ENCODE peak calls at places on chromosomes 12 and 14, in ten cellular contexts. One of them, this sample, is unnamed.

GRCh38 chr14:54577977-54578376 is 11.0 kb downstream of the SAMD4A start:
- DNase-seq in DMS79 treated with DMSO at 0.1 percent for 48 hours: no peak
- DNase-seq in iris pigment epithelial cell: peak
- DNase-seq in Kasumi-1: no peak
- DNase-seq in T follicular helper cell: no peak
- DNase-seq in stimulated activated CD8-positive, alpha-beta memory T cell treated with anti-CD3 and anti-CD28 coated beads, Interleukin-15, amount 100 ng/mL, for 1 hour: no peak
- DNase-seq in stimulated activated CD4-positive, alpha-beta T cell treated with anti-CD3 and anti-CD28 coated beads, Interleukin-15, amount 100 ng/mL, for 24 hours: no peak
- DNase-seq in ecto neural progenitor cell: no peak
- DNase-seq in RWPE1: no peak
- DNase-seq in tibial artery: no peak
- DNase-seq in this sample: no peak

GRCh38 chr14:105854600-105855245 is 328.3 kb downstream of the TMEM121 start:
- DNase-seq in stimulated activated CD4-positive, alpha-beta T cell treated with anti-CD3 and anti-CD28 coated beads, Interleukin-15, amount 100 ng/mL, for 24 hours: no peak
- DNase-seq in tibial artery: peak
- DNase-seq in T follicular helper cell: no peak
- DNase-seq in iris pigment epithelial cell: no peak
- DNase-seq in DMS79 treated with DMSO at 0.1 percent for 48 hours: no peak
- DNase-seq in RWPE1: no peak
- DNase-seq in ecto neural progenitor cell: peak
- DNase-seq in stimulated activated CD8-positive, alpha-beta memory T cell treated with anti-CD3 and anti-CD28 coated beads, Interleukin-15, amount 100 ng/mL, for 1 hour: no peak
- DNase-seq in Kasumi-1: no peak
- DNase-seq in this sample: no peak

GRCh38 chr14:64632056-64632455 is 72.2 kb upstream of the PLEKHG3 start:
- DNase-seq in tibial artery: no peak
- DNase-seq in T follicular helper cell: no peak
- DNase-seq in DMS79 treated with DMSO at 0.1 percent for 48 hours: no peak
- DNase-seq in ecto neural progenitor cell: no peak
- DNase-seq in stimulated activated CD4-positive, alpha-beta T cell treated with anti-CD3 and anti-CD28 coated beads, Interleukin-15, amount 100 ng/mL, for 24 hours: no peak
- DNase-seq in stimulated activated CD8-positive, alpha-beta memory T cell treated with anti-CD3 and anti-CD28 coated beads, Interleukin-15, amount 100 ng/mL, for 1 hour: no peak
- DNase-seq in iris pigment epithelial cell: no peak
- DNase-seq in RWPE1: no peak
- DNase-seq in Kasumi-1: no peak
- DNase-seq in this sample: no peak

GRCh38 chr12:40474630-40475029 is 217.6 kb upstream of the CNTN1 start:
- DNase-seq in T follicular helper cell: no peak
- DNase-seq in iris pigment epithelial cell: no peak
- DNase-seq in stimulated activated CD4-positive, alpha-beta T cell treated with anti-CD3 and anti-CD28 coated beads, Interleukin-15, amount 100 ng/mL, for 24 hours: no peak
- DNase-seq in DMS79 treated with DMSO at 0.1 percent for 48 hours: no peak
- DNase-seq in RWPE1: no peak
- DNase-seq in Kasumi-1: no peak
- DNase-seq in stimulated activated CD8-positive, alpha-beta memory T cell treated with anti-CD3 and anti-CD28 coated beads, Interleukin-15, amount 100 ng/mL, for 1 hour: no peak
- DNase-seq in ecto neural progenitor cell: no peak
- DNase-seq in tibial artery: no peak
- DNase-seq in this sample: no peak

GRCh38 chr12:2805146-2805525 is 7.3 kb upstream of the ITFG2 start:
- DNase-seq in Kasumi-1: no peak
- DNase-seq in tibial artery: no peak
- DNase-seq in T follicular helper cell: no peak
- DNase-seq in iris pigment epithelial cell: no peak
- DNase-seq in stimulated activated CD4-positive, alpha-beta T cell treated with anti-CD3 and anti-CD28 coated beads, Interleukin-15, amount 100 ng/mL, for 24 hours: no peak
- DNase-seq in RWPE1: no peak
- DNase-seq in DMS79 treated with DMSO at 0.1 percent for 48 hours: no peak
- DNase-seq in ecto neural progenitor cell: no peak
- DNase-seq in stimulated activated CD8-positive, alpha-beta memory T cell treated with anti-CD3 and anti-CD28 coated beads, Interleukin-15, amount 100 ng/mL, for 1 hour: no peak
- DNase-seq in this sample: no peak

GRCh38 chr12:93144109-93144508 is 215.0 kb upstream of the EEA1 start:
- DNase-seq in iris pigment epithelial cell: no peak
- DNase-seq in RWPE1: no peak
- DNase-seq in stimulated activated CD4-positive, alpha-beta T cell treated with anti-CD3 and anti-CD28 coated beads, Interleukin-15, amount 100 ng/mL, for 24 hours: no peak
- DNase-seq in DMS79 treated with DMSO at 0.1 percent for 48 hours: no peak
- DNase-seq in ecto neural progenitor cell: no peak
- DNase-seq in stimulated activated CD8-positive, alpha-beta memory T cell treated with anti-CD3 and anti-CD28 coated beads, Interleukin-15, amount 100 ng/mL, for 1 hour: no peak
- DNase-seq in tibial artery: no peak
- DNase-seq in T follicular helper cell: no peak
- DNase-seq in Kasumi-1: no peak
- DNase-seq in this sample: no peak

GRCh38 chr12:30756074-30756473 is 1.3 kb upstream of the CAPRIN2 start:
- DNase-seq in ecto neural progenitor cell: no peak
- DNase-seq in tibial artery: no peak
- DNase-seq in Kasumi-1: no peak
- DNase-seq in T follicular helper cell: no peak
- DNase-seq in stimulated activated CD8-positive, alpha-beta memory T cell treated with anti-CD3 and anti-CD28 coated beads, Interleukin-15, amount 100 ng/mL, for 1 hour: no peak
- DNase-seq in DMS79 treated with DMSO at 0.1 percent for 48 hours: no peak
- DNase-seq in iris pigment epithelial cell: no peak
- DNase-seq in stimulated activated CD4-positive, alpha-beta T cell treated with anti-CD3 and anti-CD28 coated beads, Interleukin-15, amount 100 ng/mL, for 24 hours: no peak
- DNase-seq in RWPE1: no peak
- DNase-seq in this sample: peak

GRCh38 chr14:104048758-104049496 is 36.6 kb upstream of the ASPG start:
- DNase-seq in stimulated activated CD8-positive, alpha-beta memory T cell treated with anti-CD3 and anti-CD28 coated beads, Interleukin-15, amount 100 ng/mL, for 1 hour: no peak
- DNase-seq in Kasumi-1: no peak
- DNase-seq in iris pigment epithelial cell: peak
- DNase-seq in DMS79 treated with DMSO at 0.1 percent for 48 hours: peak
- DNase-seq in T follicular helper cell: no peak
- DNase-seq in tibial artery: no peak
- DNase-seq in ecto neural progenitor cell: no peak
- DNase-seq in RWPE1: peak
- DNase-seq in stimulated activated CD4-positive, alpha-beta T cell treated with anti-CD3 and anti-CD28 coated beads, Interleukin-15, amount 100 ng/mL, for 24 hours: no peak
- DNase-seq in this sample: no peak

GRCh38 chr12:124588689-124589318 is 21.4 kb upstream of the NCOR2 start:
- DNase-seq in RWPE1: peak
- DNase-seq in T follicular helper cell: no peak
- DNase-seq in iris pigment epithelial cell: peak
- DNase-seq in Kasumi-1: peak
- DNase-seq in DMS79 treated with DMSO at 0.1 percent for 48 hours: no peak
- DNase-seq in stimulated activated CD8-positive, alpha-beta memory T cell treated with anti-CD3 and anti-CD28 coated beads, Interleukin-15, amount 100 ng/mL, for 1 hour: no peak
- DNase-seq in tibial artery: peak
- DNase-seq in ecto neural progenitor cell: no peak
- DNase-seq in stimulated activated CD4-positive, alpha-beta T cell treated with anti-CD3 and anti-CD28 coated beads, Interleukin-15, amount 100 ng/mL, for 24 hours: peak
- DNase-seq in this sample: peak

GRCh38 chr14:105089746-105090492 is 24.7 kb upstream of the GPR132 start:
- DNase-seq in DMS79 treated with DMSO at 0.1 percent for 48 hours: no peak
- DNase-seq in stimulated activated CD4-positive, alpha-beta T cell treated with anti-CD3 and anti-CD28 coated beads, Interleukin-15, amount 100 ng/mL, for 24 hours: no peak
- DNase-seq in RWPE1: no peak
- DNase-seq in Kasumi-1: no peak
- DNase-seq in tibial artery: peak
- DNase-seq in ecto neural progenitor cell: no peak
- DNase-seq in iris pigment epithelial cell: no peak
- DNase-seq in stimulated activated CD8-positive, alpha-beta memory T cell treated with anti-CD3 and anti-CD28 coated beads, Interleukin-15, amount 100 ng/mL, for 1 hour: no peak
- DNase-seq in T follicular helper cell: no peak
- DNase-seq in this sample: no peak

GRCh38 chr12:103705927-103706326 is 118.9 kb downstream of the STAB2 start:
- DNase-seq in ecto neural progenitor cell: no peak
- DNase-seq in DMS79 treated with DMSO at 0.1 percent for 48 hours: no peak
- DNase-seq in tibial artery: no peak
- DNase-seq in stimulated activated CD8-positive, alpha-beta memory T cell treated with anti-CD3 and anti-CD28 coated beads, Interleukin-15, amount 100 ng/mL, for 1 hour: no peak
- DNase-seq in Kasumi-1: no peak
- DNase-seq in T follicular helper cell: no peak
- DNase-seq in RWPE1: no peak
- DNase-seq in stimulated activated CD4-positive, alpha-beta T cell treated with anti-CD3 and anti-CD28 coated beads, Interleukin-15, amount 100 ng/mL, for 24 hours: no peak
- DNase-seq in iris pigment epithelial cell: no peak
- DNase-seq in this sample: no peak

GRCh38 chr14:61472801-61473376 is 151.5 kb downstream of the PRKCH start:
- DNase-seq in stimulated activated CD4-positive, alpha-beta T cell treated with anti-CD3 and anti-CD28 coated beads, Interleukin-15, amount 100 ng/mL, for 24 hours: peak
- DNase-seq in T follicular helper cell: peak
- DNase-seq in Kasumi-1: no peak
- DNase-seq in tibial artery: no peak
- DNase-seq in iris pigment epithelial cell: peak
- DNase-seq in RWPE1: no peak
- DNase-seq in stimulated activated CD8-positive, alpha-beta memory T cell treated with anti-CD3 and anti-CD28 coated beads, Interleukin-15, amount 100 ng/mL, for 1 hour: peak
- DNase-seq in ecto neural progenitor cell: no peak
- DNase-seq in DMS79 treated with DMSO at 0.1 percent for 48 hours: no peak
- DNase-seq in this sample: no peak

GRCh38 chr12:114480309-114481199 is 74.6 kb upstream of the TBX5 start:
- DNase-seq in Kasumi-1: no peak
- DNase-seq in ecto neural progenitor cell: peak
- DNase-seq in stimulated activated CD4-positive, alpha-beta T cell treated with anti-CD3 and anti-CD28 coated beads, Interleukin-15, amount 100 ng/mL, for 24 hours: no peak
- DNase-seq in stimulated activated CD8-positive, alpha-beta memory T cell treated with anti-CD3 and anti-CD28 coated beads, Interleukin-15, amount 100 ng/mL, for 1 hour: no peak
- DNase-seq in T follicular helper cell: no peak
- DNase-seq in iris pigment epithelial cell: peak
- DNase-seq in tibial artery: no peak
- DNase-seq in DMS79 treated with DMSO at 0.1 percent for 48 hours: peak
- DNase-seq in RWPE1: peak
- DNase-seq in this sample: no peak

GRCh38 chr14:93953739-93954515 is 22.4 kb downstream of the ASB2 start:
- DNase-seq in T follicular helper cell: no peak
- DNase-seq in DMS79 treated with DMSO at 0.1 percent for 48 hours: no peak
- DNase-seq in ecto neural progenitor cell: no peak
- DNase-seq in Kasumi-1: no peak
- DNase-seq in tibial artery: no peak
- DNase-seq in RWPE1: no peak
- DNase-seq in stimulated activated CD8-positive, alpha-beta memory T cell treated with anti-CD3 and anti-CD28 coated beads, Interleukin-15, amount 100 ng/mL, for 1 hour: no peak
- DNase-seq in stimulated activated CD4-positive, alpha-beta T cell treated with anti-CD3 and anti-CD28 coated beads, Interleukin-15, amount 100 ng/mL, for 24 hours: peak
- DNase-seq in iris pigment epithelial cell: no peak
- DNase-seq in this sample: no peak

GRCh38 chr12:85278598-85279448 is 1.2 kb upstream of the ALX1 start:
- DNase-seq in DMS79 treated with DMSO at 0.1 percent for 48 hours: no peak
- DNase-seq in iris pigment epithelial cell: no peak
- DNase-seq in stimulated activated CD8-positive, alpha-beta memory T cell treated with anti-CD3 and anti-CD28 coated beads, Interleukin-15, amount 100 ng/mL, for 1 hour: no peak
- DNase-seq in Kasumi-1: no peak
- DNase-seq in ecto neural progenitor cell: peak
- DNase-seq in T follicular helper cell: no peak
- DNase-seq in RWPE1: no peak
- DNase-seq in tibial artery: no peak
- DNase-seq in stimulated activated CD4-positive, alpha-beta T cell treated with anti-CD3 and anti-CD28 coated beads, Interleukin-15, amount 100 ng/mL, for 24 hours: no peak
- DNase-seq in this sample: peak

GRCh38 chr12:92242917-92243316 is 97.3 kb upstream of the BTG1 start:
- DNase-seq in DMS79 treated with DMSO at 0.1 percent for 48 hours: no peak
- DNase-seq in ecto neural progenitor cell: no peak
- DNase-seq in T follicular helper cell: no peak
- DNase-seq in stimulated activated CD8-positive, alpha-beta memory T cell treated with anti-CD3 and anti-CD28 coated beads, Interleukin-15, amount 100 ng/mL, for 1 hour: no peak
- DNase-seq in RWPE1: no peak
- DNase-seq in iris pigment epithelial cell: peak
- DNase-seq in tibial artery: no peak
- DNase-seq in stimulated activated CD4-positive, alpha-beta T cell treated with anti-CD3 and anti-CD28 coated beads, Interleukin-15, amount 100 ng/mL, for 24 hours: no peak
- DNase-seq in Kasumi-1: no peak
- DNase-seq in this sample: no peak

GRCh38 chr14:69004731-69005431 is 25.8 kb upstream of the ACTN1 start:
- DNase-seq in tibial artery: no peak
- DNase-seq in RWPE1: no peak
- DNase-seq in Kasumi-1: no peak
- DNase-seq in ecto neural progenitor cell: no peak
- DNase-seq in stimulated activated CD4-positive, alpha-beta T cell treated with anti-CD3 and anti-CD28 coated beads, Interleukin-15, amount 100 ng/mL, for 24 hours: no peak
- DNase-seq in iris pigment epithelial cell: peak
- DNase-seq in DMS79 treated with DMSO at 0.1 percent for 48 hours: no peak
- DNase-seq in T follicular helper cell: no peak
- DNase-seq in stimulated activated CD8-positive, alpha-beta memory T cell treated with anti-CD3 and anti-CD28 coated beads, Interleukin-15, amount 100 ng/mL, for 1 hour: no peak
- DNase-seq in this sample: no peak

GRCh38 chr12:104372048-104372720 is 68.6 kb downstream of the EID3 start:
- DNase-seq in iris pigment epithelial cell: no peak
- DNase-seq in stimulated activated CD4-positive, alpha-beta T cell treated with anti-CD3 and anti-CD28 coated beads, Interleukin-15, amount 100 ng/mL, for 24 hours: peak
- DNase-seq in Kasumi-1: peak
- DNase-seq in tibial artery: no peak
- DNase-seq in RWPE1: no peak
- DNase-seq in T follicular helper cell: no peak
- DNase-seq in stimulated activated CD8-positive, alpha-beta memory T cell treated with anti-CD3 and anti-CD28 coated beads, Interleukin-15, amount 100 ng/mL, for 1 hour: no peak
- DNase-seq in ecto neural progenitor cell: no peak
- DNase-seq in DMS79 treated with DMSO at 0.1 percent for 48 hours: no peak
- DNase-seq in this sample: no peak

GRCh38 chr12:19507823-19508222 is 68.5 kb downstream of the AEBP2 start:
- DNase-seq in stimulated activated CD4-positive, alpha-beta T cell treated with anti-CD3 and anti-CD28 coated beads, Interleukin-15, amount 100 ng/mL, for 24 hours: no peak
- DNase-seq in Kasumi-1: no peak
- DNase-seq in DMS79 treated with DMSO at 0.1 percent for 48 hours: no peak
- DNase-seq in iris pigment epithelial cell: no peak
- DNase-seq in RWPE1: no peak
- DNase-seq in ecto neural progenitor cell: no peak
- DNase-seq in T follicular helper cell: no peak
- DNase-seq in stimulated activated CD8-positive, alpha-beta memory T cell treated with anti-CD3 and anti-CD28 coated beads, Interleukin-15, amount 100 ng/mL, for 1 hour: no peak
- DNase-seq in tibial artery: no peak
- DNase-seq in this sample: no peak

GRCh38 chr12:130655010-130655409 is 61.1 kb downstream of the RIMBP2 start:
- DNase-seq in DMS79 treated with DMSO at 0.1 percent for 48 hours: no peak
- DNase-seq in stimulated activated CD4-positive, alpha-beta T cell treated with anti-CD3 and anti-CD28 coated beads, Interleukin-15, amount 100 ng/mL, for 24 hours: no peak
- DNase-seq in T follicular helper cell: no peak
- DNase-seq in stimulated activated CD8-positive, alpha-beta memory T cell treated with anti-CD3 and anti-CD28 coated beads, Interleukin-15, amount 100 ng/mL, for 1 hour: no peak
- DNase-seq in ecto neural progenitor cell: no peak
- DNase-seq in iris pigment epithelial cell: no peak
- DNase-seq in tibial artery: no peak
- DNase-seq in RWPE1: no peak
- DNase-seq in Kasumi-1: no peak
- DNase-seq in this sample: no peak

GRCh38 chr14:93712079-93712837 is 76.0 kb downstream of the PRIMA1 start:
- DNase-seq in DMS79 treated with DMSO at 0.1 percent for 48 hours: peak
- DNase-seq in tibial artery: no peak
- DNase-seq in stimulated activated CD4-positive, alpha-beta T cell treated with anti-CD3 and anti-CD28 coated beads, Interleukin-15, amount 100 ng/mL, for 24 hours: no peak
- DNase-seq in iris pigment epithelial cell: no peak
- DNase-seq in RWPE1: no peak
- DNase-seq in Kasumi-1: no peak
- DNase-seq in stimulated activated CD8-positive, alpha-beta memory T cell treated with anti-CD3 and anti-CD28 coated beads, Interleukin-15, amount 100 ng/mL, for 1 hour: no peak
- DNase-seq in T follicular helper cell: no peak
- DNase-seq in ecto neural progenitor cell: peak
- DNase-seq in this sample: no peak

GRCh38 chr12:33944703-33945437 is 77.4 kb upstream of the ALG10 start:
- DNase-seq in DMS79 treated with DMSO at 0.1 percent for 48 hours: no peak
- DNase-seq in stimulated activated CD4-positive, alpha-beta T cell treated with anti-CD3 and anti-CD28 coated beads, Interleukin-15, amount 100 ng/mL, for 24 hours: no peak
- DNase-seq in iris pigment epithelial cell: no peak
- DNase-seq in T follicular helper cell: no peak
- DNase-seq in stimulated activated CD8-positive, alpha-beta memory T cell treated with anti-CD3 and anti-CD28 coated beads, Interleukin-15, amount 100 ng/mL, for 1 hour: no peak
- DNase-seq in RWPE1: no peak
- DNase-seq in tibial artery: no peak
- DNase-seq in ecto neural progenitor cell: no peak
- DNase-seq in Kasumi-1: no peak
- DNase-seq in this sample: no peak

GRCh38 chr12:41211466-41211865 is 23.3 kb downstream of the PDZRN4 start:
- DNase-seq in T follicular helper cell: no peak
- DNase-seq in ecto neural progenitor cell: no peak
- DNase-seq in tibial artery: no peak
- DNase-seq in iris pigment epithelial cell: no peak
- DNase-seq in stimulated activated CD8-positive, alpha-beta memory T cell treated with anti-CD3 and anti-CD28 coated beads, Interleukin-15, amount 100 ng/mL, for 1 hour: no peak
- DNase-seq in Kasumi-1: no peak
- DNase-seq in RWPE1: no peak
- DNase-seq in DMS79 treated with DMSO at 0.1 percent for 48 hours: peak
- DNase-seq in stimulated activated CD4-positive, alpha-beta T cell treated with anti-CD3 and anti-CD28 coated beads, Interleukin-15, amount 100 ng/mL, for 24 hours: no peak
- DNase-seq in this sample: no peak

GRCh38 chr12:112559784-112560183 is 141.0 kb downstream of the PTPN11 start:
- DNase-seq in stimulated activated CD8-positive, alpha-beta memory T cell treated with anti-CD3 and anti-CD28 coated beads, Interleukin-15, amount 100 ng/mL, for 1 hour: no peak
- DNase-seq in iris pigment epithelial cell: peak
- DNase-seq in ecto neural progenitor cell: no peak
- DNase-seq in RWPE1: no peak
- DNase-seq in tibial artery: no peak
- DNase-seq in Kasumi-1: no peak
- DNase-seq in T follicular helper cell: no peak
- DNase-seq in DMS79 treated with DMSO at 0.1 percent for 48 hours: no peak
- DNase-seq in stimulated activated CD4-positive, alpha-beta T cell treated with anti-CD3 and anti-CD28 coated beads, Interleukin-15, amount 100 ng/mL, for 24 hours: no peak
- DNase-seq in this sample: no peak

GRCh38 chr14:24335461-24336146 is 733 bp upstream of the ADCY4 start:
- DNase-seq in ecto neural progenitor cell: no peak
- DNase-seq in RWPE1: no peak
- DNase-seq in stimulated activated CD8-positive, alpha-beta memory T cell treated with anti-CD3 and anti-CD28 coated beads, Interleukin-15, amount 100 ng/mL, for 1 hour: no peak
- DNase-seq in DMS79 treated with DMSO at 0.1 percent for 48 hours: no peak
- DNase-seq in stimulated activated CD4-positive, alpha-beta T cell treated with anti-CD3 and anti-CD28 coated beads, Interleukin-15, amount 100 ng/mL, for 24 hours: no peak
- DNase-seq in iris pigment epithelial cell: no peak
- DNase-seq in tibial artery: no peak
- DNase-seq in Kasumi-1: no peak
- DNase-seq in T follicular helper cell: no peak
- DNase-seq in this sample: no peak

GRCh38 chr14:35046751-35047536 is 872 bp downstream of the FAM177A1 start:
- DNase-seq in ecto neural progenitor cell: no peak
- DNase-seq in RWPE1: peak
- DNase-seq in T follicular helper cell: peak
- DNase-seq in stimulated activated CD4-positive, alpha-beta T cell treated with anti-CD3 and anti-CD28 coated beads, Interleukin-15, amount 100 ng/mL, for 24 hours: no peak
- DNase-seq in stimulated activated CD8-positive, alpha-beta memory T cell treated with anti-CD3 and anti-CD28 coated beads, Interleukin-15, amount 100 ng/mL, for 1 hour: no peak
- DNase-seq in Kasumi-1: peak
- DNase-seq in DMS79 treated with DMSO at 0.1 percent for 48 hours: peak
- DNase-seq in tibial artery: no peak
- DNase-seq in iris pigment epithelial cell: peak
- DNase-seq in this sample: peak

GRCh38 chr14:91911474-91912032 is 35.9 kb downstream of the FBLN5 start:
- DNase-seq in stimulated activated CD8-positive, alpha-beta memory T cell treated with anti-CD3 and anti-CD28 coated beads, Interleukin-15, amount 100 ng/mL, for 1 hour: no peak
- DNase-seq in Kasumi-1: peak
- DNase-seq in ecto neural progenitor cell: no peak
- DNase-seq in tibial artery: no peak
- DNase-seq in DMS79 treated with DMSO at 0.1 percent for 48 hours: peak
- DNase-seq in RWPE1: peak
- DNase-seq in T follicular helper cell: peak
- DNase-seq in stimulated activated CD4-positive, alpha-beta T cell treated with anti-CD3 and anti-CD28 coated beads, Interleukin-15, amount 100 ng/mL, for 24 hours: peak
- DNase-seq in iris pigment epithelial cell: peak
- DNase-seq in this sample: no peak

GRCh38 chr12:132116709-132117557 is 27.2 kb downstream of the DDX51 start:
- DNase-seq in T follicular helper cell: no peak
- DNase-seq in tibial artery: no peak
- DNase-seq in stimulated activated CD4-positive, alpha-beta T cell treated with anti-CD3 and anti-CD28 coated beads, Interleukin-15, amount 100 ng/mL, for 24 hours: no peak
- DNase-seq in Kasumi-1: no peak
- DNase-seq in iris pigment epithelial cell: no peak
- DNase-seq in stimulated activated CD8-positive, alpha-beta memory T cell treated with anti-CD3 and anti-CD28 coated beads, Interleukin-15, amount 100 ng/mL, for 1 hour: no peak
- DNase-seq in RWPE1: no peak
- DNase-seq in DMS79 treated with DMSO at 0.1 percent for 48 hours: no peak
- DNase-seq in ecto neural progenitor cell: no peak
- DNase-seq in this sample: no peak